ENCODE peak calls at places on chromosomes 5 and 9, in four cellular contexts. Y is mesendoderm, B is H1, S is trophoblast cell. X is an unnamed sample. For H3K79me2, the result is how much of the 10 kb centered on the place peaks cover.

GRCh38 chr5:143491644-143492043 is 88.2 kb upstream of the NR3C1 start:
- DNase-seq in Y (no peak), B (no peak), S (peak), X (no peak)

GRCh38 chr5:41843456-41844112 is 26.6 kb downstream of the OXCT1 start:
- DNase-seq in Y (peak), B (no peak), S (peak), X (no peak)

GRCh38 chr5:163504091-163504931 is 1.1 kb upstream of the MAT2B start:
- DNase-seq in Y (peak), B (no peak), S (peak), X (no peak)

GRCh38 chr9:36993933-36994764 is 39.9 kb downstream of the PAX5 start:
- DNase-seq in Y (no peak), B (no peak), S (no peak), X (no peak)

GRCh38 chr5:103254921-103255320 is 3.6 kb upstream of the MACIR start:
- DNase-seq in Y (no peak), B (no peak), S (peak), X (no peak)

GRCh38 chr9:132857601-132858342 is 20.3 kb downstream of the AK8 start:
- DNase-seq in Y (no peak), B (no peak), S (no peak), X (peak)

GRCh38 chr5:139955616-139956283 is 87.3 kb downstream of the NRG2 start:
- DNase-seq in Y (peak), B (no peak), S (no peak), X (peak)

GRCh38 chr5:115433918-115434317 is 110.7 kb downstream of the FEM1C start:
- DNase-seq in Y (no peak), B (no peak), S (no peak), X (no peak)

GRCh38 chr9:133828338-133828997 is 90.3 kb upstream of the SARDH start:
- DNase-seq in Y (no peak), B (no peak), S (no peak), X (no peak)

GRCh38 chr9:5529683-5530221 is 19.4 kb downstream of the PDCD1LG2 start:
- DNase-seq in Y (peak), B (no peak), S (peak), X (no peak)

GRCh38 chr5:14831006-14831338 is 40.6 kb downstream of the ANKH start:
- DNase-seq in Y (no peak), B (no peak), S (no peak), X (no peak)

GRCh38 chr9:5043381-5043780 is 58.3 kb downstream of the JAK2 start:
- DNase-seq in Y (no peak), B (no peak), S (no peak), X (no peak)

GRCh38 chr5:10563132-10563939 is 534 bp upstream of the ANKRD33B start:
- DNase-seq in Y (peak), B (no peak), S (peak), X (peak)

GRCh38 chr5:91178461-91178860 is 204.7 kb downstream of the ARRDC3 start:
- DNase-seq in Y (no peak), B (no peak), S (peak), X (no peak)

GRCh38 chr9:125189011-125189360 is 617 bp downstream of the PPP6C start:
- DNase-seq in Y (no peak), B (no peak), S (peak), X (peak)

GRCh38 chr9:33164138-33164809 is 2.9 kb downstream of the B4GALT1 start:
- DNase-seq in Y (peak), B (no peak), S (peak), X (no peak)

GRCh38 chr5:9197881-9198260 is 348.0 kb downstream of the SEMA5A start:
- DNase-seq in Y (no peak), B (no peak), S (no peak), X (no peak)

GRCh38 chr9:97984188-97985057 is 1.3 kb downstream of the ANP32B start:
- DNase-seq in Y (peak), B (no peak), S (peak), X (peak)

GRCh38 chr9:93669116-93669957 is 93.0 kb downstream of the PHF2 start:
- DNase-seq in Y (no peak), B (no peak), S (no peak), X (peak)

GRCh38 chr5:143350790-143351603 is 52.5 kb downstream of the NR3C1 start:
- DNase-seq in Y (no peak), B (no peak), S (no peak), X (no peak)

GRCh38 chr5:170028124-170028523 is 47.8 kb upstream of the INSYN2B start:
- DNase-seq in Y (no peak), B (no peak), S (no peak), X (no peak)

GRCh38 chr9:76583256-76583655 is 124.3 kb downstream of the GCNT1 start:
- DNase-seq in Y (no peak), B (no peak), S (peak), X (no peak)

GRCh38 chr9:97510797-97511761 is 9.6 kb downstream of the TMOD1 start:
- DNase-seq in Y (no peak), B (no peak), S (no peak), X (peak)

GRCh38 chr5:58133631-58134296 is 326.1 kb downstream of the PLK2 start:
- DNase-seq in Y (no peak), B (no peak), S (peak), X (no peak)

GRCh38 chr5:82413302-82414042 is 135.3 kb upstream of the RPS23 start:
- DNase-seq in Y (no peak), B (no peak), S (no peak), X (no peak)

GRCh38 chr5:179906795-179907569 is 715 bp downstream of the TBC1D9B start:
- DNase-seq in Y (no peak), B (no peak), S (no peak), X (peak)

GRCh38 chr5:60368100-60368499 is 331.9 kb downstream of the DEPDC1B start:
- DNase-seq in Y (peak), B (no peak), S (peak), X (no peak)

GRCh38 chr9:121302786-121303185 is 34.8 kb downstream of the GSN start:
- DNase-seq in Y (no peak), B (no peak), S (no peak), X (no peak)

GRCh38 chr9:23824241-23825142 is 1.5 kb downstream of the ELAVL2 start:
- DNase-seq in Y (peak), B (no peak), S (no peak), X (peak)

GRCh38 chr9:133135193-133135745 is 14.2 kb upstream of the RALGDS start:
- DNase-seq in Y (no peak), B (no peak), S (peak), X (no peak)

GRCh38 chr5:104551628-104552027 is 989.0 kb upstream of the NUDT12 start:
- DNase-seq in Y (no peak), B (no peak), S (no peak), X (no peak)

GRCh38 chr9:115972802-115973201 is 180.8 kb upstream of the PAPPA start:
- DNase-seq in Y (no peak), B (no peak), S (peak), X (no peak)
- H3K4ac ChIP-seq in Y (no peak), B (no peak), S (no peak), X (no peak)

GRCh38 chr5:29811914-29812679 is 1381.4 kb upstream of the CDH6 start:
- DNase-seq in Y (peak), B (no peak), S (no peak), X (no peak)
- H3K4me2 ChIP-seq in Y (no peak), B (no peak), S (no peak), X (no peak)

GRCh38 chr5:96942911-96943310 is 7.0 kb downstream of the LNPEP start:
- DNase-seq in Y (no peak), B (no peak), S (peak), X (no peak)
- H3K79me2 ChIP-seq in Y (under half), B (under half), S (under half), X (under half)

GRCh38 chr5:65722575-65723424 is 795 bp downstream of the NLN start:
- DNase-seq in Y (peak), B (no peak), S (peak), X (peak)
- H3K4ac ChIP-seq in Y (peak), B (no peak), S (peak), X (peak)

GRCh38 chr5:74408150-74409043 is 232.1 kb downstream of the ENC1 start:
- DNase-seq in Y (no peak), B (no peak), S (no peak), X (no peak)

GRCh38 chr5:74412064-74412463 is 228.5 kb downstream of the ENC1 start:
- DNase-seq in Y (peak), B (no peak), S (peak), X (peak)

GRCh38 chr5:74409737-74410136 is 230.8 kb downstream of the ENC1 start:
- DNase-seq in Y (no peak), B (no peak), S (no peak), X (no peak)

GRCh38 chr5:74406844-74407243 is 233.7 kb downstream of the ENC1 start:
- DNase-seq in Y (no peak), B (no peak), S (no peak), X (no peak)

GRCh38 chr5:74409166-74409706 is 231.3 kb downstream of the ENC1 start:
- DNase-seq in Y (no peak), B (no peak), S (no peak), X (no peak)
- H3K4me2 ChIP-seq in Y (no peak), B (no peak), S (no peak), X (no peak)

GRCh38 chr5:157198277-157199058 is 17.8 kb downstream of the ITK start:
- DNase-seq in Y (no peak), B (no peak), S (no peak), X (no peak)
- H3K79me2 ChIP-seq in Y (under half), B (under half), S (under half), X (under half)

DNA sequence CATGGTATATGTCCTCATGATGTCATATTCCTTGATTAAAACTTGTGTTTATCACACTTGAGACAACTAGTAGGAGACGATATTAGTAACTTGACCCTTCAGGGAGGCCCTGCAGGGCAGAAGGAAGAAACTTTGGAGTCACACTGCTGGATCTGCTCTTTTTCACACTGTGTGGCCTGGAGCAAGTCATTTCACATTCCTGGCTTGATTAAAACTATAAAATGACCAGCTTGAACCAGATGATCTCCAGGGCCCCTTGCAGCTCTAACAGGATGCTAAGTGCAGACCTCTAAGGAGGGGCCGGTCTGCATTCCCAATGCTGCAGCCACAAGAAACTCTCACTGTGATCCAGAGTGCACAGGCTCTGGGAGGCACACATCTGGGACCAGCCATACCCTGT is 146.4 kb upstream of the ZNF366 start:
- DNase-seq in Y (peak), B (no peak), S (no peak), X (no peak)
- H3K4ac ChIP-seq in Y (no peak), B (no peak), S (no peak), X (no peak)

DNA sequence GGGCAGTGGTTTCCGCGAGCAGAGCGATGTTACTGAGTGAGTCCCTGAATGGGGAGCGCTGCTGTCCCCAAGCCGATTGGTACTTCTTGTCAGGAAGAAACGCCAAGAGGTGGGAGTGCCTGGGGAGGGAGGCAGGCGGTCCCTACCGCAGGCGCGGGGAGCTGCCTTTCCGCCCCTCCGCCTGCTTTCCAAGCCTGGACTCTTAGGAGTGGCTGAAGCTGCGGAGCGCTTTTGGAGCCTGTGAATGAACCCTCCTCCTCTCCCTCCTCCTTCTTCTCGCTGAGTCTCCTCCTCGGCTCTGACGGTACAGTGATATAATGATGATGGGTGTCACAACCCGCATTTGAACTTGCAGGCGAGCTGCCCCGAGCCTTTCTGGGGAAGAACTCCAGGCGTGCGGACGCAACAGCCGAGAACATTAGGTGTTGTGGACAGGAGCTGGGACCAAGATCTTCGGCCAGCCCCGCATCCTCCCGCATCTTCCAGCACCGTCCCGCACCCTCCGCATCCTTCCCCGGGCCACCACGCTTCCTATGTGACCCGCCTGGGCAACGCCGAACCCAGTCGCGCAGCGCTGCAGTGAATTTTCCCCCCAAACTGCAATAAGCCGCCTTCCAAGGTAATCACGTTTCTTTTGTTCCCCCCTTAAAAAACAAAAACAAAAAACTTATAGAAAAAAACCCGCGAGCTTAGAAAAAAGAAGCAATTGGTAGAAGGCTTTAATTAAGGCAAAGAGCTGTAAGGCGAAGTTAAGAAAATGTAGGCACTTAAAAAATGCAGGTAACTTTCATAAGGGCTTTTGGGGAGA is at the start of gene VCAN:
- DNase-seq in Y (peak), B (no peak), S (peak), X (peak)
- H3K4me2 ChIP-seq in Y (peak), B (peak), S (peak), X (peak)

X was measured in H9.